ENCODE peak calls at places on chromosomes 4 and X, in eight cellular contexts. K, L, F, J, C, Y, N and H are unnamed samples.

GRCh38 chr4:188437535-188437934 is 298.3 kb downstream of the TRIML1 start:
- DNase-seq in K (no peak), L (no peak), F (no peak), J (no peak), C (no peak), Y (no peak), N (no peak), H (no peak)

GRCh38 chr4:60637976-60638375 is 562.1 kb upstream of the ADGRL3 start:
- DNase-seq in K (no peak), L (no peak), F (no peak), J (no peak), C (no peak), Y (no peak), N (no peak), H (no peak)

GRCh38 chrX:48864210-48864609 is 28.8 kb upstream of the PCSK1N start:
- DNase-seq in K (no peak), L (no peak), F (peak), J (no peak), C (no peak), Y (no peak), N (no peak), H (no peak)

GRCh38 chrX:15594371-15594770 is 6.4 kb downstream of the ACE2 start:
- DNase-seq in K (no peak), L (no peak), F (no peak), J (no peak), C (no peak), Y (no peak), N (no peak), H (no peak)

GRCh38 chr4:130632731-130633604 is 1537.0 kb downstream of the C4orf33 start:
- DNase-seq in K (no peak), L (no peak), F (peak), J (no peak), C (no peak), Y (no peak), N (no peak), H (no peak)

GRCh38 chr4:143311924-143312323 is 24.8 kb upstream of the GAB1 start:
- DNase-seq in K (no peak), L (no peak), F (no peak), J (no peak), C (no peak), Y (no peak), N (no peak), H (no peak)

GRCh38 chr4:85734446-85734845 is 259.5 kb downstream of the ARHGAP24 start:
- DNase-seq in K (no peak), L (no peak), F (no peak), J (no peak), C (no peak), Y (no peak), N (no peak), H (no peak)

GRCh38 chr4:109979932-109980717 is 67.4 kb downstream of the EGF start:
- DNase-seq in K (no peak), L (no peak), F (no peak), J (no peak), C (no peak), Y (no peak), N (no peak), H (no peak)

GRCh38 chrX:105013719-105014118 is 206.8 kb downstream of the TEX13A start:
- DNase-seq in K (no peak), L (no peak), F (no peak), J (no peak), C (no peak), Y (no peak), N (no peak), H (no peak)

GRCh38 chr4:123257563-123257962 is 139.0 kb upstream of the SPRY1 start:
- DNase-seq in K (no peak), L (no peak), F (no peak), J (no peak), C (no peak), Y (no peak), N (no peak), H (no peak)

GRCh38 chrX:7055386-7056137 is 92.0 kb upstream of the STS start:
- DNase-seq in K (no peak), L (no peak), F (no peak), J (no peak), C (no peak), Y (no peak), N (no peak), H (no peak)

GRCh38 chrX:2500091-2500680 is 590 bp downstream of the DHRSX start:
- DNase-seq in K (peak), L (peak), F (peak), J (no peak), C (no peak), Y (peak), N (no peak), H (peak)

GRCh38 chr4:97153042-97153441 is 990.2 kb downstream of the STPG2 start:
- DNase-seq in K (no peak), L (no peak), F (peak), J (no peak), C (no peak), Y (no peak), N (no peak), H (no peak)

GRCh38 chr4:153651041-153651960 is 32.8 kb upstream of the TLR2 start:
- DNase-seq in K (peak), L (no peak), F (no peak), J (no peak), C (peak), Y (peak), N (no peak), H (no peak)

GRCh38 chrX:69136546-69137331 is 28.5 kb downstream of the PJA1 start:
- DNase-seq in K (no peak), L (no peak), F (no peak), J (peak), C (peak), Y (no peak), N (no peak), H (no peak)

GRCh38 chr4:15498356-15498755 is 28.7 kb downstream of the CC2D2A start:
- DNase-seq in K (no peak), L (no peak), F (no peak), J (no peak), C (no peak), Y (no peak), N (no peak), H (no peak)

GRCh38 chrX:39609941-39610340 is 487.8 kb downstream of the BCOR start:
- DNase-seq in K (no peak), L (no peak), F (no peak), J (no peak), C (no peak), Y (no peak), N (no peak), H (no peak)

GRCh38 chrX:54439967-54440871 is at the start of gene TSR2:
- DNase-seq in K (peak), L (peak), F (peak), J (peak), C (peak), Y (peak), N (peak), H (peak)
- TF ChIP-seq POLR2A in K (no peak), L (peak), F (peak), J (peak), C (no peak), Y (no peak), N (peak), H (peak)

DNA sequence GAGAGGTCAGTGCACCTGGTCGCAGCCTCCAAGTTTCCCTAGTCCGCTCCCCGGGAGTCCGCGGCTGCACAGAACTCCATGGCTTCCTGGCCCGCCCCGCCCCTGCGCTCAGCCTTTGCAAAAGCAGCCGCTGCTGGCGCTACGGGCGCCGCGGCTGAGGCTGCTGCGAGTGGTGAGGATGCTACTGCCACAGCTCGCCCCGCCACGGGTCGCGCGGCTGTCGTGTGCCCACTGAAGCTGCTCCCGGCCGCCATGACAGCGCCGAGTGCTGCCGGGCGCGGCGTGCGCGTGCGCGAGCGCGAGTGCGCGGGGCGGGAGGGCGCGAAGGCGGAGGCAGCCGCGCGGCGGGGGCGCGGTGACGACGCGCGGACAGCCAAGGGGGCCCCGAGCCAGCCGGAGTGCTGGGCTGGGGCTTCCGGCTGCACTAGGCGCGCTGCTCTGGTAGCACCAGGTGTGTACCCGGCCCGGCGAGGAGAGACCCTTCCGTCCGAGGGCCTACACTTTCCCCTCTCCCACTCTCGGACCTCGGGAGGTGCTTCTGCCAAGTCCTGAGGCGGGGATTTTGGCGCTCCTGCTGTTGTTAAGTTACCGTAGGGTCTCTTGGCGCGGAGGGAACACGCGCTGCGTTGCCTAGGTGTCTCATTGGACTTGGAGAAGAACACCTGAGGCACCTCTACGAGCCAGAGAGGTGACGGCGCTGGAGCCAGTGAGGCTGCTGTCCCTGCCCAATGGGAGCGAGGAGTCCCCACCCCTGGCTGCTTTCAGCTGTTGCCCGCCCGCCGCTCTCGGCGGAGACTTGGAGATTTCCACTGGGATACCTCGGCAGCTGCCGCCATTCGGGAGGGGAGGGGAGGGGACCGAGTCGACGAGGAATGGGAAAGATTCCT is 617 bp upstream of the LRBA start:
- DNase-seq in K (peak), L (peak), F (peak), J (peak), C (peak), Y (peak), N (peak), H (peak)
- TF ChIP-seq POLR2A in K (no peak), L (peak), F (peak), J (peak), C (peak), Y (peak), N (peak), H (peak)

GRCh38 chrX:71254092-71254941 is at the start of gene ZMYM3:
- DNase-seq in K (peak), L (peak), F (peak), J (peak), C (peak), Y (peak), N (peak), H (peak)
- TF ChIP-seq POLR2A in K (no peak), L (no peak), F (peak), J (peak), C (peak), Y (peak), N (peak), H (peak)

DNA sequence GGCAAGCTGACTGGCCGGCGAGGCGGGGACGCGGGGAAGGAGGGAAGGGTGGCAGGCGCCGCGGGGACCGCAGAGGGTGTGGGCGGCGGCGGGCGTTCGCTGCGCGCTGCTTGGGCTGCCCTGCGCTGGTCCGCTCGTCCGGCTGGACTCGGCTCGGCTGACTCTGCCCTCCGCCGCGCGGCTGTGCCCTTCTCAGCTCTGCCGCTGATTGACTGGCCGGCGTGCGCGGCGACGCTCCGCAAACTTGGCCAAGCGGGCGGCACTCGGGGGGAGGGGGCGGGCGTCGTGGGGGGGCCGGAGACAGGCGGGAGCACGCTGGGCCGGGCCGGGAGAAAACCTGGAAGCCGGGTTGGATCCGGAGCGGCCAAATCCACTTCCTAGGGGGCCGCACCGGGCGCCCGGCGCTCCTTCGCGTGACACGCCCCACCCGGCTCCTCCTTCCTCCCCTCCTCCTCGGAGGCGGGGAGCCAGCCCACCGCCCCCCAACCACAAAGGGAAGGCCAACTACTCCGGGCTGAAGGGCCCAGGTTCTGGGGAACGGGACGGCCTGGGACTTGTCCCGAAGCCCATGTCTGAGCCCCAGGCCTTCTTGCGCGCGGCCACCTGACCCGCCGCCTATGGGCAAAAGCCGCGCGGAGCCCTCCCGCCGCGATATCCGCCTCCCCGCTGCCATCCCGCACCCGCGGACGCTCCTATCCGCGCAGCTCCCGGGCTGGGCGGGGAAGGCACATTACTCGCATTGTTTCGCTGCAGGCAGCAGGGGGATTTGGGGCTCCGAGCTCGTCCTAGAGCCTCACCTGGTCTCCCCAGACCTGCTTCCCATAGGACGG is at the start of gene GPC4:
- DNase-seq in K (peak), L (peak), F (no peak), J (peak), C (peak), Y (peak), N (peak), H (peak)
- TF ChIP-seq POLR2A in K (no peak), L (no peak), F (no peak), J (peak), C (no peak), Y (peak), N (no peak), H (peak)

GRCh38 chr4:132669786-132670185 is 479.3 kb upstream of the PCDH10 start:
- DNase-seq in K (no peak), L (no peak), F (no peak), J (no peak), C (no peak), Y (no peak), N (no peak), H (no peak)
- TF ChIP-seq POLR2A in K (no peak), L (no peak), F (no peak), J (no peak), C (no peak), Y (no peak), N (no peak), H (no peak)